ENCODE peak calls at places on chromosomes 4 and X, in eight cellular contexts. N is stomach, A is RWPE1, K is neural crest cell, O is retinal pigment epithelial cell, X is H1, B is AG04449, M is cardiac muscle cell. R is an unnamed sample.

GRCh38 chrX:119481218-119481875 is 13.1 kb downstream of the SLC25A5 start:
- DNase-seq in N (peak; percentile 84), A (no peak), K (no peak), O (no peak), X (no peak), B (no peak), M (peak; percentile 44), R (no peak)

GRCh38 chrX:29661290-29661689 is 554.1 kb upstream of the MAGEB2 start:
- DNase-seq in N (no peak), A (no peak), K (no peak), O (no peak), X (no peak), B (no peak), M (peak; percentile 58), R (no peak)

GRCh38 chr4:5460106-5460801 is 248.1 kb downstream of the EVC2 start:
- DNase-seq in N (no peak), A (peak; percentile 15), K (peak; percentile 49), O (no peak), X (peak; percentile 38), B (no peak), M (peak; percentile 40), R (peak; percentile 62)

GRCh38 chr4:74039065-74039763 is 725 bp upstream of the CXCL3 start:
- DNase-seq in N (no peak), A (peak; percentile 20), K (no peak), O (no peak), X (no peak), B (no peak), M (peak; percentile 45), R (no peak)

GRCh38 chrX:22150371-22150770 is 118.2 kb downstream of the PHEX start:
- DNase-seq in N (no peak), A (no peak), K (no peak), O (no peak), X (no peak), B (no peak), M (no peak), R (no peak)

GRCh38 chrX:136627381-136627780 is 20.6 kb upstream of the CD40LG start:
- DNase-seq in N (no peak), A (no peak), K (no peak), O (no peak), X (no peak), B (no peak), M (no peak), R (no peak)

GRCh38 chr4:1979477-1980196 is 29.1 kb downstream of the NELFA start:
- DNase-seq in N (no peak), A (no peak), K (no peak), O (no peak), X (no peak), B (no peak), M (no peak), R (no peak)

GRCh38 chr4:6621556-6621927 is 18.9 kb upstream of the MRFAP1 start:
- DNase-seq in N (no peak), A (no peak), K (no peak), O (no peak), X (no peak), B (no peak), M (no peak), R (no peak)

GRCh38 chr4:159308571-159309340 is 205.9 kb downstream of the RAPGEF2 start:
- DNase-seq in N (no peak), A (peak; percentile 41), K (no peak), O (no peak), X (no peak), B (no peak), M (no peak), R (no peak)

GRCh38 chr4:113881256-113881655 is 98.2 kb downstream of the ARSJ start:
- DNase-seq in N (no peak), A (no peak), K (no peak), O (no peak), X (no peak), B (no peak), M (no peak), R (no peak)

DNA sequence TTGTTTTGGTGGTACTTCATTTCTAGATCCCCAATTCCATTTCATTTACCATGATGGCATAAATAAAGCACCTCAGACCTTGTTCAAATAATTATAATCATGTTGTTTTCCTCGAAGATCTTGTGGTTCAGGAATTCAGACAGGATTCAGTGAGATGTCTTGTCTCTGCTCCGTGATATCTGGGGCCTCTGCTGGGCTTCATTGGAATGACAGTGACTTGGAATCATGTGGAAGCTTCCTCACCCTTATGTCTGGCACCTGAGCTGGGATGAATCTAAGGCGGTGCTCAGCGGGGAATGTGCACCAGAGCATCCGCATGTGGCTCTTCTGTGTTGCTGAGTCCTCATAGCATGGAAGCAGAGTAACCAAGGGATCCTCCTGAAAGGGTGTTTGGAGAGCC is 132.2 kb downstream of the VEGFC start:
- DNase-seq in N (no peak), A (peak; percentile 20), K (no peak), O (no peak), X (no peak), B (no peak), M (no peak), R (no peak)
- TF ChIP-seq CTCF in N (no peak), A (no peak), K (no peak), O (no peak), X (no peak), B (peak; percentile 21), M (no peak), R (no peak)

GRCh38 chrX:1389993-1390285 is 2.0 kb downstream of the SLC25A6 start:
- DNase-seq in N (no peak), A (no peak), K (no peak), O (no peak), X (no peak), B (no peak), M (no peak), R (no peak)

GRCh38 chrX:1390621-1391369 is 1.1 kb downstream of the SLC25A6 start:
- DNase-seq in N (peak; percentile 25), A (no peak), K (no peak), O (no peak), X (no peak), B (no peak), M (no peak), R (no peak)

GRCh38 chrX:1391370-1391706 is 575 bp downstream of the SLC25A6 start:
- DNase-seq in N (no peak), A (peak; percentile 81), K (peak; percentile 91), O (no peak), X (peak; percentile 73), B (no peak), M (no peak), R (peak; percentile 97)

GRCh38 chrX:1392376-1393130 is 640 bp upstream of the SLC25A6 start:
- DNase-seq in N (peak; percentile 65), A (peak; percentile 45), K (peak; percentile 43), O (no peak), X (no peak), B (no peak), M (peak; percentile 78), R (peak; percentile 66)

GRCh38 chrX:1391707-1392375 is at the start of gene SLC25A6:
- DNase-seq in N (peak; percentile 99), A (peak; percentile 93), K (peak; percentile 99), O (peak; percentile 84), X (peak; percentile 94), B (peak; percentile 63), M (peak; percentile 99), R (peak; percentile 99)
- TF ChIP-seq CTCF in N (no peak), A (no peak), K (peak; percentile 42), O (peak; percentile 7), X (no peak), B (no peak), M (peak; percentile 2), R (no peak)

DNA sequence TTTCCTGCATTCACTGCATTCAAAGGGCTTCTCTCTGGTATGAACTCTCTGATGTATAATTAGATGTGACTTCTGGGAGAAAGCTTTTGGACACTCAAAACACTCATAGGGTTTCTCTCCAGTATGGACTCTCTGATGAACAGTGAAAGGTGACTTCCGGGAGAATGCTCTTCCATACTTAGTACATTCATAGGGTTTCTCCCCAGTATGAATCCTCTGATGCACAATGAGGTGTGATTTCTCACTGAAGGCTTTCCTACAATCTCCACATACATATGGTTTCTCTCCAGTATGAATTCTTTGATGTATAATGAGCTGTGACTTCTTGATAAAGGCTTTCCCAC is 12.2 kb downstream of the ZNF630 start:
- DNase-seq in N (no peak), A (no peak), K (no peak), O (no peak), X (no peak), B (no peak), M (no peak), R (no peak)
- TF ChIP-seq CTCF in N (no peak), A (no peak), K (no peak), O (no peak), X (no peak), B (no peak), M (no peak), R (no peak)

GRCh38 chr4:182306792-182307507 is 63.7 kb downstream of the TENM3 start:
- DNase-seq in N (no peak), A (peak; percentile 44), K (no peak), O (no peak), X (no peak), B (peak; percentile 51), M (no peak), R (no peak)
- TF ChIP-seq CTCF in N (no peak), A (no peak), K (no peak), O (peak; percentile 36), X (no peak), B (no peak), M (peak; percentile 36), R (peak; percentile 24)

GRCh38 chrX:121479406-121479805 is 432.0 kb downstream of the GLUD2 start:
- DNase-seq in N (no peak), A (no peak), K (no peak), O (no peak), X (no peak), B (no peak), M (peak; percentile 5), R (no peak)
- TF ChIP-seq CTCF in N (no peak), A (no peak), K (no peak), O (no peak), X (no peak), B (no peak), M (peak; percentile 4), R (no peak)